ENCODE peak calls at places on chromosomes 2 and 18, in six cellular contexts. U, J, I, G, L and A are unnamed samples.

GRCh38 chr2:44549099-44549471 is 187.3 kb downstream of the CAMKMT start:
- DNase-seq in U (no peak), J (no peak), I (no peak), G (no peak), L (no peak), A (no peak)

GRCh38 chr2:217993817-217994459 is 8.9 kb downstream of the TNS1 start:
- DNase-seq in U (no peak), J (peak; percentile 66), I (peak; percentile 84), G (peak; percentile 89), L (no peak), A (peak; percentile 85)

GRCh38 chr18:47418746-47419145 is 167.3 kb upstream of the SKOR2 start:
- DNase-seq in U (no peak), J (no peak), I (no peak), G (no peak), L (no peak), A (peak; percentile 9)

GRCh38 chr2:204228169-204228940 is 291.8 kb downstream of the ICOS start:
- DNase-seq in U (no peak), J (no peak), I (no peak), G (no peak), L (no peak), A (peak; percentile 56)

GRCh38 chr2:207782238-207783030 is 12.7 kb upstream of the FZD5 start:
- DNase-seq in U (no peak), J (peak; percentile 69), I (no peak), G (no peak), L (no peak), A (no peak)

GRCh38 chr2:28626891-28627421 is 124.7 kb upstream of the PPP1CB start:
- DNase-seq in U (no peak), J (peak; percentile 34), I (no peak), G (no peak), L (no peak), A (no peak)

GRCh38 chr2:118269408-118270051 is 181.3 kb downstream of the INSIG2 start:
- DNase-seq in U (no peak), J (no peak), I (no peak), G (no peak), L (no peak), A (peak; percentile 55)

GRCh38 chr2:235390108-235390815 is 103.6 kb upstream of the AGAP1 start:
- DNase-seq in U (peak; percentile 57), J (peak; percentile 46), I (no peak), G (no peak), L (no peak), A (no peak)

GRCh38 chr18:37270046-37270665 is 295.4 kb downstream of the CELF4 start:
- DNase-seq in U (no peak), J (no peak), I (no peak), G (no peak), L (no peak), A (peak; percentile 85)

GRCh38 chr18:9516437-9517064 is 41.2 kb downstream of the RALBP1 start:
- DNase-seq in U (no peak), J (no peak), I (no peak), G (no peak), L (no peak), A (peak; percentile 69)

GRCh38 chr2:236348279-236348678 is 84.1 kb upstream of the ASB18 start:
- DNase-seq in U (no peak), J (no peak), I (no peak), G (no peak), L (no peak), A (no peak)

GRCh38 chr2:236675051-236675450 is 105.4 kb downstream of the ACKR3 start:
- DNase-seq in U (no peak), J (no peak), I (no peak), G (no peak), L (no peak), A (no peak)

GRCh38 chr18:26477828-26478466 is 70.4 kb downstream of the KCTD1 start:
- DNase-seq in U (no peak), J (no peak), I (no peak), G (no peak), L (no peak), A (no peak)

GRCh38 chr2:137775529-137775928 is 188.7 kb upstream of the HNMT start:
- DNase-seq in U (no peak), J (no peak), I (no peak), G (no peak), L (no peak), A (no peak)

GRCh38 chr2:97911210-97911921 is 84.4 kb downstream of the TMEM131 start:
- DNase-seq in U (no peak), J (no peak), I (no peak), G (no peak), L (no peak), A (no peak)

GRCh38 chr2:151634726-151635467 is 99.4 kb downstream of the NEB start:
- DNase-seq in U (no peak), J (no peak), I (no peak), G (no peak), L (no peak), A (no peak)

GRCh38 chr2:147076634-147077033 is 768.2 kb upstream of the ACVR2A start:
- DNase-seq in U (no peak), J (no peak), I (no peak), G (no peak), L (no peak), A (no peak)

GRCh38 chr2:37189452-37190153 is 1.1 kb upstream of the SULT6B1 start:
- DNase-seq in U (peak; percentile 40), J (no peak), I (no peak), G (no peak), L (no peak), A (peak; percentile 89)

GRCh38 chr18:54689319-54689718 is 98.3 kb downstream of the DYNAP start:
- DNase-seq in U (no peak), J (no peak), I (no peak), G (no peak), L (no peak), A (no peak)

GRCh38 chr18:54684786-54685185 is 93.7 kb downstream of the DYNAP start:
- DNase-seq in U (no peak), J (no peak), I (no peak), G (no peak), L (no peak), A (peak; percentile 60)

GRCh38 chr18:54692463-54692862 is 101.4 kb downstream of the DYNAP start:
- DNase-seq in U (no peak), J (no peak), I (no peak), G (no peak), L (no peak), A (no peak)

DNA sequence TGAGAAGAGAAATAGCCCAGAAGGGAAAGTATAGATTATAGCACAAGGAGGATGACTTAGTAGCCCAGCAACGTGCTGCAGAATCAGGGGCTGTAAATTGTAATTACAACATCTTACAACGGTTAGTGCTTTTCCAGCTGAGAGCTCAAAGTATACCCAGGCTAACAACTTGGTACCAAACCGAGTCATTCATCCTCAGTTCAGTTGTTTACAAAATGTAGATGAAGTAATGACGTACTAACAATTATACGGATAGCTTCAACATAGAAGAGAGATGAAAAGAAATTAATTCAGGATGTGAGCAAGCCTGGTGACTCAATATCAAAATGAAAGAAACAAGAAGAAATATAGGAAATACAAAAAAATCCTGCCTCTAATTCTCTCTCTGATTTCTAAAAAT is 99.2 kb downstream of the DYNAP start:
- DNase-seq in U (no peak), J (no peak), I (no peak), G (no peak), L (no peak), A (no peak)
- TF ChIP-seq POLR2AphosphoS5 in U (no peak), J (no peak), I (no peak), G (no peak), L (no peak), A (no peak)

DNA sequence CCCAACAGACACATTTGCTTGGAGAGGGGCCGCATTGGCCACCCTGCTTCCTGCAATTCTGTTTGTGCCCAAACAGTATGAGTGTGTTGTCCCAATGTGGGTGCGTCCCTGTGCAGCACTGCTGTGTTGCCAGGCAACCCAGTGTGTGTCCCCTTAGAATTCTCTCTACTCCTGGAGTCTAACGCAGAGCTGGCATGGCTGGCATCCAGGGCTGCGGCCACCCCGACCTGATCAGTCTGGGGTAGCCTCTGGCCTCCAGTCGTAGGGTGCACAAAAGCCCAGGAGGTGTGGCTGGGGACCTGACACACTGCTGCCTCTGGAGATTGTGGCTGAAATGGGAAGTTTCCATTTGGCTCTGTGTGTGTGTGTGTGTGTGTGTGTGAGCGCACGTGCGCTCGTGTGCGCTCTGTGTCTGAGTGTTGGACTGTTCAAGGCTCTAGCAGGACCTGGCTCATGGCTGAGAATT is 48.0 kb downstream of the TEX44 start:
- DNase-seq in U (peak; percentile 69), J (peak; percentile 63), I (no peak), G (no peak), L (no peak), A (peak; percentile 43)
- TF ChIP-seq POLR2AphosphoS5 in U (no peak), J (no peak), I (no peak), G (no peak), L (no peak), A (no peak)

DNA sequence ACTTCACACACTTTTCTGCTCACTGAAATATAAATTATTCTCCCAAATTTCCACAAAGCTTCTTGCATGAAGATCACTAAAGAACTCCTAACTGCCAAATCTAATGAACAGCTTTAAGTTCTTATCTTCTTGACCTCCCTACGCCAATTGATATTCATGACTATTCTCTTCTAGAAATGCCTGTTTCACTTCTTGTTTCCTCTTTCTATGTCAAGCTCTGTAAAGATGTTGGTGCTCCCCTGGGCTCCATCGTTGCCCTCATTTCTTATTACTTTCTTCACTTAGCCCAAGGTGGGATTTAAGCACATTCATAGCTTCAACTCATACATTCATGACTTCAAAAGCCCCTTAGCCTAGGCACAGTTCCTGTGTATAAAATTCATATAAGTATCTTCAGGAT is 9.2 kb upstream of the ANTXR1 start:
- DNase-seq in U (no peak), J (no peak), I (no peak), G (no peak), L (no peak), A (no peak)
- TF ChIP-seq POLR2AphosphoS5 in U (no peak), J (no peak), I (no peak), G (no peak), L (no peak), A (no peak)

DNA sequence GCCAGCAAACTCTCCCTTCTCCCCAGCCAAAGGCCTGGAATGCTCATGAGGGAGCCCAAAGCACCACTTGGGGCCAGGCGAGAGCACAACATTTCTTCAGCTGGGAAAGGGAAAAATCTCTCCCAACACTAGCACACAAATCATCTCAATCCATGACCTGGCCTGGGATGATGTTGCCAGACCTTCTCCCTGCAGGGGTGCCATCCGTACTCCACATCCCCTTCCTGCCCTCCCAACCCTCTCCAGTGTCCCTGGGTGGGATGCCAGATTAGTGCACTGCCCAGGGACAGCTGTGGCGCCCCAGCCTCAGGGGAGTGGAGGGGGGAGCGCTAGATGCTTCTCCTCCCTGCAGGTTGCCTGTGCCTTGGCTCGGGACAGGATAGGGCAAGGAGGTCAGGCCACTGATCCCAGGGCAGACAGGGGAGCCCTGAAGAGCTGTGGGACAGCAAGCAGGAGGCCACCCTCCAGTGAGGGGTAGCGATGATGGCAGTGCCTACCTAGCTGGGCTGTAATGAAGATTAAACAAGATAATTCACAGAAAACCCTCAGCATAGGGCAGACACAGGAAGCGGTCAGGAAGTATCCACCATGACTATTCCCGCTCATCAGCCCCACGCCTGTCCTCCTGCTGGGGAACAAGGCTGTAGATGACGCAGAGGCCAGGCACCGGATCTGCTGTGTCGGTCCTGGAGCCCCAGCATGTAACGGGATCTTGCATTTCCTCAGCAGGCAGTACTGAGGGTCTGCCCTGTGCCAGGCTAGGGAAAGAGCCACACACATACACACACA is 31.1 kb downstream of the SERTAD2 start:
- DNase-seq in U (no peak), J (no peak), I (no peak), G (no peak), L (no peak), A (peak; percentile 71)
- TF ChIP-seq POLR2AphosphoS5 in U (no peak), J (no peak), I (no peak), G (no peak), L (no peak), A (no peak)

GRCh38 chr18:80147418-80148315 is 38.6 kb downstream of the ADNP2 start:
- DNase-seq in U (peak; percentile 84), J (peak; percentile 88), I (peak; percentile 60), G (peak; percentile 56), L (no peak), A (peak; percentile 84)
- TF ChIP-seq POLR2AphosphoS5 in U (no peak), J (peak; percentile 32), I (no peak), G (peak; percentile 28), L (no peak), A (peak; percentile 4)

GRCh38 chr18:13235981-13236380 is 17.4 kb downstream of the LDLRAD4 start:
- DNase-seq in U (peak; percentile 87), J (no peak), I (no peak), G (no peak), L (no peak), A (no peak)
- TF ChIP-seq POLR2AphosphoS5 in U (no peak), J (no peak), I (no peak), G (no peak), L (no peak), A (no peak)